ENCODE peak calls at places on chromosomes 4 and X, in five cellular contexts. P is Peyer's patch, I is adrenal gland, G is breast epithelium, O is left lung. L is an unnamed sample. For H3K4me1, the result is how much of the 10 kb centered on the place peaks cover.

GRCh38 chrX:23907496-23908218 is at the start of the genes APOO and CXorf58:
- DNase-seq in I (peak), P (peak), O (peak), G (peak), L (peak)

GRCh38 chr4:155304375-155304774 is 72.4 kb downstream of the MAP9 start:
- DNase-seq in G (peak), O (no peak), I (no peak), P (no peak), L (no peak)

GRCh38 chr4:185235480-185236154 is 26.2 kb downstream of the SNX25 start:
- DNase-seq in I (no peak), O (no peak), G (no peak), P (no peak), L (no peak)

GRCh38 chr4:113996599-113997177 is 17.2 kb upstream of the ARSJ start:
- DNase-seq in G (no peak), P (no peak), O (peak), I (no peak), L (no peak)

GRCh38 chr4:126265880-126266279 is 951.1 kb downstream of the FAT4 start:
- DNase-seq in P (no peak), I (no peak), G (no peak), O (no peak), L (no peak)

GRCh38 chrX:136397001-136397400 is 90.7 kb upstream of the BRS3 start:
- DNase-seq in G (no peak), I (no peak), P (no peak), O (no peak), L (no peak)

GRCh38 chr4:129355529-129355928 is 259.6 kb downstream of the C4orf33 start:
- DNase-seq in P (no peak), O (no peak), G (no peak), I (no peak), L (no peak)

GRCh38 chr4:22287626-22288025 is 228.2 kb downstream of the ADGRA3 start:
- DNase-seq in I (no peak), G (no peak), O (no peak), P (no peak), L (no peak)

GRCh38 chr4:110622841-110623709 is at the start of gene PITX2:
- DNase-seq in P (peak), O (peak), G (peak), I (peak), L (peak)

GRCh38 chr4:15956179-15956850 is 6.7 kb downstream of the FGFBP2 start:
- DNase-seq in G (peak), O (no peak), I (peak), P (peak), L (peak)

GRCh38 chr4:138707746-138708145 is 307.8 kb upstream of the NOCT start:
- DNase-seq in G (no peak), P (no peak), I (no peak), O (no peak), L (no peak)

GRCh38 chrX:2707334-2707760 is 16.3 kb downstream of the CD99 start:
- DNase-seq in G (peak), O (no peak), P (peak), I (peak), L (peak)

GRCh38 chrX:153469811-153470410 is 465 bp downstream of the HAUS7 start:
- DNase-seq in I (peak), P (peak), G (no peak), O (no peak), L (no peak)

GRCh38 chr4:185895351-185895750 is 83.4 kb upstream of the SORBS2 start:
- DNase-seq in O (peak), I (no peak), P (no peak), G (no peak), L (no peak)

GRCh38 chrX:80513620-80514019 is 93.4 kb downstream of the TENT5D start:
- DNase-seq in I (no peak), P (no peak), O (no peak), G (no peak), L (no peak)

GRCh38 chrX:48590203-48591103 is 6.8 kb upstream of the WDR13 start:
- DNase-seq in G (no peak), I (no peak), P (no peak), O (no peak), L (no peak)

GRCh38 chrX:10016516-10017132 is 49.5 kb downstream of the CLDN34 start:
- DNase-seq in I (no peak), G (no peak), P (no peak), O (no peak), L (no peak)

GRCh38 chr4:55078987-55079386 is 46.4 kb downstream of the KDR start:
- DNase-seq in G (no peak), P (no peak), O (no peak), I (peak), L (no peak)

GRCh38 chr4:36704289-36704688 is 422.9 kb downstream of the DTHD1 start:
- DNase-seq in P (no peak), I (no peak), G (no peak), O (no peak), L (no peak)

GRCh38 chr4:22416403-22416802 is 99.5 kb downstream of the ADGRA3 start:
- DNase-seq in G (no peak), I (no peak), P (no peak), O (no peak), L (no peak)

GRCh38 chr4:39469429-39470077 is 10.7 kb downstream of the LIAS start:
- DNase-seq in P (no peak), G (no peak), I (peak), O (no peak), L (no peak)

GRCh38 chrX:71147496-71148277 is 3.0 kb downstream of the NLGN3 start:
- DNase-seq in G (no peak), O (no peak), I (no peak), P (no peak), L (no peak)

GRCh38 chr4:157172011-157172410 is 48.5 kb upstream of the GRIA2 start:
- DNase-seq in O (no peak), I (no peak), P (no peak), G (no peak), L (no peak)

GRCh38 chr4:4783847-4784246 is 75.6 kb upstream of the MSX1 start:
- DNase-seq in P (no peak), O (no peak), G (no peak), I (no peak), L (no peak)

GRCh38 chr4:143354990-143355389 is 18.3 kb downstream of the GAB1 start:
- DNase-seq in P (no peak), O (no peak), G (no peak), I (peak), L (no peak)

GRCh38 chr4:143352052-143352451 is 15.4 kb downstream of the GAB1 start:
- DNase-seq in G (no peak), O (no peak), P (no peak), I (no peak), L (no peak)

GRCh38 chr4:143351149-143351691 is 14.5 kb downstream of the GAB1 start:
- DNase-seq in P (no peak), G (no peak), I (no peak), O (peak), L (no peak)

GRCh38 chr4:143353797-143354196 is 17.1 kb downstream of the GAB1 start:
- DNase-seq in G (no peak), O (no peak), P (no peak), I (no peak), L (no peak)

GRCh38 chr4:143352720-143353119 is 16.0 kb downstream of the GAB1 start:
- DNase-seq in I (no peak), P (no peak), G (no peak), O (no peak), L (no peak)
- H3K4me1 ChIP-seq in I (half or more), P (under half), G (under half), O (under half), L (half or more)

GRCh38 chrX:352582-353314 is 34.0 kb downstream of the PPP2R3B start:
- DNase-seq in G (no peak), I (peak), O (peak), P (no peak), L (no peak)
- H3K4me1 ChIP-seq in G (under half), I (under half), O (under half), P (under half), L (under half)

DNA sequence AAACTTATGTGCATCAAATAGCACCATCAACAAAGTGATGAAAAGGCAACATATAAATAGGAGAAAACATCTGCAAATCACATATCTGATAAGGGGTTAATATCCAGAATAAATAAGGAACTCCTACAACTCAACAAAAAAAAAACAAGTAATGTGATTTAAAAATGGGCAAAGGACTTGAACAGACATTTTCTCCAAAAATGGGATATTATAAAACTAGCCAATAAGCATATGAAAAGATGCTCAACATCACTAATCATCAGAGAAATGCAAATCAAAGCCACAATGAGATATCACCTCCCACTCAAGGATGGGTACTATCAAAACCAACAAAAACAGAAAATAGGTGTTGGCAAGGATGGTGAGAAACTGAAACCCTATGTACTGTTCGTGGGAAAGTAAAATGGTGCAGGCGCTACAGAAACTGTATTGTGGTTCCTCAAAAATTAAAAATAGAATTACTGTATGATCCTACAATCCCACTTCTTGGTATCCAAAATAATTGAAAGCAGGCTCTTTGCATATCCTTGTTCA is 2.4 kb downstream of the DNAJB14 start:
- DNase-seq in G (no peak), O (no peak), I (no peak), P (no peak), L (no peak)
- H3K4me1 ChIP-seq in G (under half), O (under half), I (under half), P (under half), L (under half)

GRCh38 chrX:69300323-69300722 is 135.1 kb upstream of the PJA1 start:
- DNase-seq in I (no peak), G (no peak), P (no peak), O (no peak), L (no peak)
- H3K4me1 ChIP-seq in I (under half), G (under half), P (under half), O (under half), L (under half)

GRCh38 chr4:118756429-118756828 is 71.2 kb downstream of the METTL14 start:
- DNase-seq in I (no peak), G (no peak), P (no peak), O (no peak), L (no peak)

GRCh38 chr4:118755438-118756226 is 70.4 kb downstream of the METTL14 start:
- DNase-seq in P (no peak), I (no peak), G (no peak), O (no peak), L (no peak)

GRCh38 chr4:118753685-118754084 is 68.5 kb downstream of the METTL14 start:
- DNase-seq in G (no peak), I (no peak), P (no peak), O (no peak), L (no peak)

GRCh38 chr4:118753096-118753495 is 67.9 kb downstream of the METTL14 start:
- DNase-seq in G (no peak), I (no peak), P (no peak), O (no peak), L (no peak)

DNA sequence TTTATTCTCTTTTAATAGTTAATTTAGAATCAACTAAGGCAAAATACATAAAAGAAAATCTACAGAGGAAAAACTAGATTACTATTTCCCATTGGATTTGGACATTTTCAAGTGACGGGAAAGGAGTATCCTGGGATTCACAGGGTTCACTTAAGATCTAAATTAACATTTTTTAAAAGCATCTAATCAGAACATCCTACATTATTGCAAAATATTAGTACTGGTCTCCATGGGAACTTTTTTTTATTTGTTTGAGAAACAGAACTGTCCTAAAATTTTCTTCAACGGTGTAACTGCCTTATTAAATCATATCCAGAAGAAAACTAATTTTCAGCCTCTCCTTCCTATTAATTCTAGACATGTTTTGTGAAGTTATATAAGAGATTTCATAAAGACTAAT is 69.7 kb downstream of the METTL14 start:
- DNase-seq in I (no peak), O (no peak), G (no peak), P (no peak), L (no peak)
- H3K4me1 ChIP-seq in I (under half), O (under half), G (under half), P (under half), L (under half)

DNA sequence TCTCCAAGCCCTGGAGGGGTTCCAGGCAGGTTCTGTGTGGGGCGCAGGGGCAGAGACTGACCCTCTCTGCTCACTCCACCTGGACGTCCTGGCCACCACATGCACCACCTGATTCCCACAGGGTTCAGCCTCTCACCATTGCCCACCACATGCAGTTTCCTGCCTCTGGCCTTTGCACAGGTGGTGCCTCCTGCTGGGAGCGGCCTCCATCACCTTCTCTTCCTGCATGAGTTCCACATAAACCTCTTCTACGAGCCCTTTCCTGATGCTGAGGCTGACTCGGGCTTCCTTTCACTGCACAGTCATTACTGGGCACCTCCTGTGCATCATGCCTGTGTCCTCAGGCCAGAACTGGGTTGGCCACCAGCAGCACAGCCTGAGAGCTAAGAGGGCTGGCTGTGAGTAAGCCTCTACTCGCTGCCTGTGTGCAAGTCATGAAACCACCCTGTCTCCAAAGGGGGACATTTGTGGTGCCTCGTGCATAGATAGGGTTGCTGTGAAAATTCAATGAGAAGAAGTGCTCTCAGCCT is 19.9 kb downstream of the MAN2B2 start:
- DNase-seq in G (no peak), O (no peak), I (no peak), P (no peak), L (no peak)
- H3K4me1 ChIP-seq in G (under half), O (under half), I (under half), P (under half), L (under half)

GRCh38 chr4:158819942-158820786 is 51.3 kb downstream of the FNIP2 start:
- DNase-seq in P (no peak), G (no peak), I (no peak), O (no peak), L (no peak)
- H3K4me1 ChIP-seq in P (under half), G (under half), I (under half), O (under half), L (half or more)

GRCh38 chr4:41432219-41432618 is 105.7 kb upstream of the LIMCH1 start:
- DNase-seq in G (no peak), I (no peak), P (no peak), O (no peak), L (no peak)

GRCh38 chr4:41428205-41428940 is 109.6 kb upstream of the LIMCH1 start:
- DNase-seq in P (no peak), G (no peak), I (no peak), O (no peak), L (no peak)

GRCh38 chr4:41432889-41433288 is 105.1 kb upstream of the LIMCH1 start:
- DNase-seq in P (no peak), G (no peak), O (no peak), I (no peak), L (no peak)

GRCh38 chr4:41428941-41429669 is 108.9 kb upstream of the LIMCH1 start:
- DNase-seq in P (no peak), G (no peak), O (no peak), I (no peak), L (no peak)

GRCh38 chr4:41430796-41431195 is 107.2 kb upstream of the LIMCH1 start:
- DNase-seq in P (no peak), G (no peak), I (no peak), O (no peak), L (no peak)
- H3K4me1 ChIP-seq in P (under half), G (under half), I (under half), O (under half), L (under half)

GRCh38 chr4:52833941-52834525 is 28.1 kb upstream of the RASL11B start:
- DNase-seq in G (no peak), O (no peak), I (no peak), P (no peak), L (no peak)

GRCh38 chr4:52837716-52838558 is 24.2 kb upstream of the RASL11B start:
- DNase-seq in P (no peak), O (no peak), I (no peak), G (peak), L (no peak)

GRCh38 chr4:52838729-52839722 is 23.1 kb upstream of the RASL11B start:
- DNase-seq in G (no peak), O (no peak), I (no peak), P (no peak), L (no peak)

GRCh38 chr4:52836120-52836519 is 26.0 kb upstream of the RASL11B start:
- DNase-seq in O (no peak), P (no peak), G (no peak), I (no peak), L (no peak)

GRCh38 chr4:52836653-52837052 is 25.5 kb upstream of the RASL11B start:
- DNase-seq in I (no peak), P (no peak), O (no peak), G (no peak), L (no peak)
- H3K4me1 ChIP-seq in I (under half), P (under half), O (under half), G (under half), L (half or more)

L was measured in suprapubic skin.